ENCODE peak calls at places on chromosomes 13 and 19, in eight cellular contexts. G, H, T, W, V, Z, P and Q are unnamed samples.

GRCh38 chr19:13176345-13176744 is 26.1 kb downstream of the IER2 start:
- DNase-seq in G (no peak), H (no peak), T (no peak), W (no peak), V (no peak), Z (no peak), P (no peak), Q (no peak)

GRCh38 chr19:29942404-29943261 is 594 bp downstream of the URI1 start:
- DNase-seq in G (peak), H (peak), T (peak), W (peak), V (peak), Z (peak), P (peak), Q (peak)

GRCh38 chr19:19010551-19010950 is 22.8 kb downstream of the SUGP2 start:
- DNase-seq in G (no peak), H (no peak), T (no peak), W (no peak), V (no peak), Z (no peak), P (no peak), Q (no peak)

GRCh38 chr13:75135325-75135825 is 346.6 kb downstream of the TBC1D4 start:
- DNase-seq in G (no peak), H (no peak), T (no peak), W (no peak), V (no peak), Z (no peak), P (no peak), Q (no peak)

GRCh38 chr13:44921478-44921877 is 67.8 kb downstream of the NUFIP1 start:
- DNase-seq in G (no peak), H (no peak), T (peak), W (no peak), V (no peak), Z (no peak), P (no peak), Q (no peak)

GRCh38 chr19:29326849-29327840 is 114.2 kb upstream of the UQCRFS1 start:
- DNase-seq in G (no peak), H (no peak), T (no peak), W (no peak), V (no peak), Z (no peak), P (no peak), Q (no peak)

GRCh38 chr19:41758846-41759245 is 3.5 kb downstream of the CEACAM6 start:
- DNase-seq in G (no peak), H (no peak), T (no peak), W (no peak), V (no peak), Z (no peak), P (no peak), Q (no peak)

GRCh38 chr13:40508112-40508511 is 158.3 kb downstream of the FOXO1 start:
- DNase-seq in G (no peak), H (no peak), T (peak), W (no peak), V (no peak), Z (no peak), P (no peak), Q (no peak)

GRCh38 chr13:45370922-45371406 is 30.0 kb upstream of the TPT1 start:
- DNase-seq in G (peak), H (peak), T (peak), W (peak), V (peak), Z (peak), P (peak), Q (peak)

GRCh38 chr13:23087884-23088283 is 92.9 kb upstream of the SGCG start:
- DNase-seq in G (peak), H (no peak), T (no peak), W (no peak), V (peak), Z (peak), P (no peak), Q (peak)

GRCh38 chr13:34172048-34172447 is 354.1 kb downstream of the RFC3 start:
- DNase-seq in G (no peak), H (no peak), T (no peak), W (no peak), V (no peak), Z (no peak), P (no peak), Q (no peak)

GRCh38 chr13:26518433-26519084 is 38.9 kb upstream of the WASF3 start:
- DNase-seq in G (no peak), H (no peak), T (no peak), W (peak), V (no peak), Z (no peak), P (no peak), Q (no peak)

GRCh38 chr13:40598599-40598998 is 67.8 kb downstream of the FOXO1 start:
- DNase-seq in G (no peak), H (no peak), T (peak), W (no peak), V (no peak), Z (no peak), P (no peak), Q (no peak)

GRCh38 chr13:43815204-43815603 is 28.4 kb upstream of the ENOX1 start:
- DNase-seq in G (no peak), H (no peak), T (no peak), W (no peak), V (no peak), Z (no peak), P (no peak), Q (no peak)

GRCh38 chr13:77516342-77516789 is 19.1 kb upstream of the SCEL start:
- DNase-seq in G (no peak), H (no peak), T (no peak), W (peak), V (no peak), Z (no peak), P (no peak), Q (no peak)

GRCh38 chr19:6509118-6509971 is 7.2 kb upstream of the TUBB4A start:
- DNase-seq in G (no peak), H (peak), T (peak), W (no peak), V (no peak), Z (no peak), P (peak), Q (no peak)

GRCh38 chr13:57627663-57628062 is 3.9 kb upstream of the PCDH17 start:
- DNase-seq in G (no peak), H (no peak), T (no peak), W (no peak), V (no peak), Z (peak), P (no peak), Q (peak)

GRCh38 chr19:1251233-1251502 is 2.8 kb downstream of the MIDN start:
- DNase-seq in G (no peak), H (peak), T (peak), W (peak), V (no peak), Z (peak), P (peak), Q (peak)

GRCh38 chr19:41299755-41300089 is 10.2 kb upstream of the CCDC97 start:
- DNase-seq in G (no peak), H (peak), T (peak), W (peak), V (no peak), Z (no peak), P (peak), Q (peak)

GRCh38 chr13:85313761-85314503 is 485.3 kb downstream of the SLITRK6 start:
- DNase-seq in G (no peak), H (no peak), T (no peak), W (no peak), V (peak), Z (no peak), P (no peak), Q (no peak)

GRCh38 chr19:4547303-4548237 is 7.7 kb upstream of the LRG1 start:
- DNase-seq in G (no peak), H (peak), T (peak), W (no peak), V (no peak), Z (peak), P (no peak), Q (no peak)

GRCh38 chr19:4971816-4972495 is 3.0 kb downstream of the KDM4B start:
- DNase-seq in G (no peak), H (peak), T (no peak), W (no peak), V (no peak), Z (no peak), P (no peak), Q (no peak)

GRCh38 chr13:55439450-55439849 is 1701.3 kb upstream of the PRR20A start:
- DNase-seq in G (no peak), H (no peak), T (no peak), W (no peak), V (no peak), Z (no peak), P (no peak), Q (no peak)

GRCh38 chr19:35620001-35620400 is 7.5 kb downstream of the HAUS5 start:
- DNase-seq in G (no peak), H (no peak), T (no peak), W (no peak), V (no peak), Z (no peak), P (no peak), Q (no peak)

GRCh38 chr13:39353988-39354387 is 249.0 kb downstream of the LHFPL6 start:
- DNase-seq in G (no peak), H (no peak), T (no peak), W (no peak), V (no peak), Z (no peak), P (no peak), Q (no peak)

GRCh38 chr19:50233308-50233910 is 30.0 kb downstream of the MYH14 start:
- DNase-seq in G (no peak), H (no peak), T (no peak), W (peak), V (no peak), Z (no peak), P (no peak), Q (no peak)

GRCh38 chr19:56839665-56840451 is 668 bp downstream of the PEG3 start:
- DNase-seq in G (no peak), H (peak), T (peak), W (peak), V (no peak), Z (no peak), P (peak), Q (peak)
- TF ChIP-seq POLR2A in G (no peak), H (peak), T (no peak), W (no peak), V (no peak), Z (no peak), P (no peak), Q (no peak)

DNA sequence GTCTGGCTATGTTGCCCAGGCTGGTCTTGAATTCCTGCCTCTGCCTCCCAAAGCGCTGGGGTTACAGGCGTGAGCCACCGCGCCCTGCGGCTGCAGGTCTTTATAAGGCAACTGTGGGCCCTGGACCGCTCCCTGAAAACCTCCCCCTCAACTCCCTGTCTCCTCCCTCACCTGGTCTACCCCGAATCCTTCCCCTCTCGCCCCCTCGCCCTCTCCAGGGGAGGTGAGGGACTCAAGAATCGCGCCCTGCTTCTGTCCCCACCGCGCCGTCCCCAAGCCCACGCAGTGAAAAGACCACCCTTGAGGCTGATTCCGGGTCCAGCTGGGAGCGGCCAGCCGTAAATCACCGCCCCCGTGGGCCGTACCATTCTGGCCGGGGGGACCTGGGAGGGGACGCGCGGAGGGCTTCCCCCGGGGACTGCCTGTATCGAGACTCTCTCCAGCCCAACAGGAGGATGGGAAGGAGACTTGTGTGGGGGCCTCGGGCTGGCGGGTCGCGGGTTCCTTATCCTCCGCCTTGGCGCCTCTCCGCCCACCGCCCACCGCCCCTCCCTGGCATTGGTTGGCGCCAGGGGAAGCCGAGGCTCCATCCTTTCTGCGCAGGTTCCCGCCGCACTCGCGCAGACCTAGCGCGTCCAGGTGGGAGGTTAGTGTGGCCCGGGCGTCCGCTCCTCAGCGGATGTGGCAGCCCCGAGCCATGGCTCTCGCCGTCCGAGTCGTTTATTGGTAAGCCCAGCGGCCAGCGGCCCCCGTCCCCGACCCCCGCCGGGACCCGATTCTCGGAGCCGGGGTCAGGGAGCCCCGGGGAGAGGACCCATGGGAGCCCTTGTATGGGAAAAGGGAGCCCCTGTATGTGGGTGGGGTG is at the start of gene SELENOW:
- DNase-seq in G (peak), H (peak), T (peak), W (peak), V (peak), Z (peak), P (peak), Q (peak)
- TF ChIP-seq POLR2A in G (peak), H (peak), T (peak), W (peak), V (peak), Z (peak), P (peak), Q (peak)

GRCh38 chr19:11738746-11739620 is at the start of gene ZNF823:
- DNase-seq in G (peak), H (peak), T (peak), W (peak), V (peak), Z (peak), P (peak), Q (peak)
- TF ChIP-seq POLR2A in G (no peak), H (peak), T (peak), W (no peak), V (peak), Z (peak), P (peak), Q (peak)

GRCh38 chr19:44232867-44233266 is 20.5 kb downstream of the ZNF227 start:
- DNase-seq in G (no peak), H (no peak), T (no peak), W (no peak), V (no peak), Z (no peak), P (no peak), Q (no peak)
- TF ChIP-seq POLR2A in G (no peak), H (no peak), T (no peak), W (no peak), V (no peak), Z (no peak), P (no peak), Q (no peak)

GRCh38 chr19:39823693-39824092 is 10.3 kb downstream of the DYRK1B start:
- DNase-seq in G (no peak), H (no peak), T (no peak), W (no peak), V (no peak), Z (no peak), P (no peak), Q (no peak)

GRCh38 chr19:39826311-39826945 is 7.5 kb downstream of the DYRK1B start:
- DNase-seq in G (no peak), H (no peak), T (no peak), W (no peak), V (no peak), Z (no peak), P (no peak), Q (no peak)

GRCh38 chr19:39825093-39825463 is 8.9 kb downstream of the DYRK1B start:
- DNase-seq in G (no peak), H (no peak), T (no peak), W (no peak), V (no peak), Z (no peak), P (no peak), Q (no peak)

GRCh38 chr19:39825531-39826076 is 8.4 kb downstream of the DYRK1B start:
- DNase-seq in G (no peak), H (peak), T (no peak), W (no peak), V (no peak), Z (no peak), P (no peak), Q (no peak)

DNA sequence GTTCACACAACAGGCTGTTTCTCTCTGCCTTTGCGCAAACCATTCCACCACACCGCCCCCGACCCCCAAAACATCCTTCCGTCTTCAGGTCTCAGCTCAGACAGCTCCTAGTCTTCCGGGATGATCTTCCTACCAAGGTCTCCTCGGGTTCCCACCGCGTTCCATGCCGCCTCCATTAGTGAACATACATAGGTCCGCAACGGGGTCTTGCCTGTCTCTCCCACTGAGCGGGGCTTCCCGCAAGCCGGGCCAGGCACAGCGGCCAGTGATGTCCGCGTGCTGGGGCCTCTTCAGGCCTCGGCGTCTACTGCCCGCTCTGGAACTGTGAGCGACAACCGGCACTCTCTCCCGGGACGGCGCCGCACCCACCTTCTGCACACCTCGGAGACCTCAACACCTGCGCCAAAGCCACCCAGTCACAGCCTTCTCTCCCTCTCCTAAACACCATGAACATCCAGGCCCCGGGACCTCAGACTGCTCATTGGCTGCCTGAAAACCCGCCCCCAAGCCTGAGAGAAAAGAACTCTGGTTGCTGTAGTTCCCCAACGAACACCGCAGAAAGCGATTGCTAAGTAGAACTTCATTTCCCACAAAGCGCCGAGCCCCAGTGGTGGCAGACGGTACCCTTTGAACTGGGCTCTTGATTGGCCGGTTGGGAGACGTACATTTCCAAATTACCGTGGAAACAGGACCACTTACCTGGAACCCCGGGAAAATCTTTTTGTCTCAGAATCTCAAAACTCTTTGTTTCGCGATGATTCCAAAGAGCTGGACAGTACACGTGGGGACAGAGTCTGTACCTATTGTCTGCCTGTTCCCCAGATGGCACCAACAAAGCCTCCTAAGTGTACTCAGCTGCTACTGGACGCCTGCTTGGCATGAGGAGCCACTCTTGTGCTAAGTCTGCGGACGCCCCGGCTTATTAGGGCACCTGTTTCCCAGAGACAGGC is 9.5 kb downstream of the DYRK1B start:
- DNase-seq in G (peak), H (peak), T (peak), W (peak), V (no peak), Z (peak), P (peak), Q (peak)
- TF ChIP-seq POLR2A in G (no peak), H (no peak), T (peak), W (no peak), V (no peak), Z (no peak), P (peak), Q (peak)

DNA sequence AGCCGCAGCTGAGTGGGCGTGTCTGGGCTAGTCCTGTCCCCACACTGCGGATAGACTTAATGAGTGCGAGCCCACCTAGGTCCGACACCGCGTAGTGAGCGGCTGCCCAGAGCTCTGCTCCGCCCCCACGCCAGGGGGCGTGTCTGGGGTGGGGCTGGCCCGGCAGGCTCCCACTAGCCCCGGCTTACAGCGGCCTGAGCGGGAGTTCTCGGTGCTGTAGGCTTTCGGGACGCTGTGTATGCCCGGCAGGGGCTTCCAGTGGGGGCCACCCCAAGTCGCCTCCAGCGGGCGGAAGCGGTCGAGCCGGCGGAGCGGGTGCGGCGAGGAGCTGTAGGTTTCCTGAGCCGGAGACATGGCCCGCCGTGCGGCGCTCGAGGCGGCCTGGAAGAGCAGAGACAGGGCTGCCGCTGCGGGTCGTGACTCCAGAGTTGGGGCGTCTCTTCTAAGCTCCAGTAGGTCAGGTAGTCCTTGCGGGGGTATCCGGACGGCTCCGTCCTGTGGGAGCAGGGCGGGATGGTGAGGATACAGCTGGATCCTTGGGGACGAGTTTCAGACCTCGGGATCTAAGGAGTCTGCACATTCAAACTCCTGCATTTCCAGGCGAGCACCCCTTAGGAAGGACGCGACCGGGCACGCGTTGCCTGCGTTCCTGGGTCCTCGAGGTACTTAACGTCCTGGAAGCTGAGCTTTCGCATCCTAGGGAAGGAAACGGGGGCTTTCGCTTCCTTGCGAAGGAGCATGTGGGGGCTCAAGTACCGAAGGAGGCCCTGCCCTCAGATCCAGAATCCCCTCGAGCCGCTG is 1.2 kb downstream of the CGB7 start:
- DNase-seq in G (peak), H (peak), T (peak), W (peak), V (peak), Z (peak), P (peak), Q (peak)
- TF ChIP-seq POLR2A in G (no peak), H (no peak), T (no peak), W (no peak), V (peak), Z (no peak), P (no peak), Q (no peak)

GRCh38 chr19:7641288-7642276 is 4.7 kb downstream of the STXBP2 start:
- DNase-seq in G (no peak), H (no peak), T (no peak), W (no peak), V (no peak), Z (no peak), P (no peak), Q (no peak)
- TF ChIP-seq POLR2A in G (no peak), H (no peak), T (no peak), W (no peak), V (no peak), Z (no peak), P (no peak), Q (no peak)

GRCh38 chr19:2782936-2783780 is at the start of gene SGTA:
- DNase-seq in G (peak), H (peak), T (peak), W (peak), V (peak), Z (peak), P (peak), Q (peak)
- TF ChIP-seq POLR2A in G (peak), H (peak), T (no peak), W (no peak), V (peak), Z (peak), P (peak), Q (peak)